ENCODE peak calls at places on chromosome 19, in seven cellular contexts. E is GM12878, G is A549, W is HCT116, K is HepG2, O is endothelial cell of umbilical vein, T is H1. N is an unnamed sample.

GRCh38 chr19:18102916-18103542 is 5.5 kb downstream of the MAST3 start:
- DNase-seq in K (no peak), W (no peak), E (no peak), G (no peak), T (no peak), O (no peak), N (no peak)

GRCh38 chr19:7953576-7953975 is 10.1 kb upstream of the TIMM44 start:
- DNase-seq in K (no peak), T (no peak), O (no peak), G (no peak), E (no peak), W (no peak), N (peak; percentile 25)

GRCh38 chr19:14563989-14564650 is 7.7 kb downstream of the NDUFB7 start:
- DNase-seq in E (no peak), O (no peak), T (peak; percentile 83), W (peak; percentile 68), G (peak; percentile 11), K (no peak), N (peak; percentile 48)

GRCh38 chr19:17421942-17422341 is 2.1 kb downstream of the MVB12A start:
- DNase-seq in W (no peak), G (no peak), T (no peak), E (no peak), O (no peak), K (no peak), N (no peak)

GRCh38 chr19:44648536-44649370 is 5.0 kb downstream of the PVR start:
- DNase-seq in W (no peak), T (no peak), G (no peak), K (no peak), O (peak; percentile 46), E (no peak), N (no peak)

GRCh38 chr19:54206030-54206830 is 5.6 kb downstream of the RPS9 start:
- DNase-seq in O (no peak), E (no peak), K (no peak), G (no peak), W (no peak), T (no peak), N (no peak)

GRCh38 chr19:33304760-33305647 is 2.7 kb upstream of the CEBPA start:
- DNase-seq in W (no peak), O (no peak), G (no peak), E (no peak), K (peak; percentile 56), T (no peak), N (peak; percentile 45)

GRCh38 chr19:7294571-7295212 is 478 bp upstream of the INSR start:
- DNase-seq in E (no peak), G (peak; percentile 39), O (peak; percentile 42), K (peak; percentile 65), W (peak; percentile 75), T (no peak), N (peak; percentile 90)

GRCh38 chr19:22527554-22527953 is 105.4 kb upstream of the ZNF98 start:
- DNase-seq in O (no peak), T (no peak), W (no peak), E (no peak), K (no peak), G (no peak), N (no peak)

GRCh38 chr19:43799502-43800142 is 2.6 kb downstream of the LYPD5 start:
- DNase-seq in G (no peak), W (no peak), K (no peak), E (no peak), O (no peak), T (no peak), N (no peak)

GRCh38 chr19:41792513-41793413 is 3.6 kb upstream of the CEACAM3 start:
- DNase-seq in G (peak; percentile 91), T (peak; percentile 29), K (peak; percentile 21), W (peak; percentile 58), E (no peak), O (peak; percentile 46), N (peak; percentile 56)

GRCh38 chr19:52343548-52343947 is 7.5 kb downstream of the ZNF610 start:
- DNase-seq in E (no peak), O (peak; percentile 39), T (peak; percentile 54), W (peak; percentile 23), G (no peak), K (peak; percentile 15), N (peak; percentile 83)

GRCh38 chr19:35030257-35031071 is at the start of gene SCN1B:
- DNase-seq in K (peak; percentile 31), E (no peak), O (peak; percentile 51), W (peak; percentile 22), T (no peak), G (peak; percentile 91), N (peak; percentile 60)

GRCh38 chr19:30492581-30492980 is 120.4 kb downstream of the ZNF536 start:
- DNase-seq in G (no peak), W (no peak), O (no peak), E (no peak), K (no peak), T (peak; percentile 2), N (no peak)

GRCh38 chr19:55325172-55325571 is at the start of gene TMEM150B:
- DNase-seq in E (no peak), G (no peak), K (no peak), T (no peak), O (no peak), W (no peak), N (no peak)

GRCh38 chr19:54138777-54139256 is 1.3 kb downstream of the CNOT3 start:
- DNase-seq in W (no peak), E (no peak), K (no peak), T (no peak), O (no peak), G (no peak), N (no peak)

GRCh38 chr19:50490411-50490811 is 13.8 kb upstream of the GARIN5A start:
- DNase-seq in E (no peak), G (no peak), T (no peak), O (no peak), K (no peak), W (no peak), N (no peak)

GRCh38 chr19:23547816-23548430 is 139.1 kb downstream of the ZNF675 start:
- DNase-seq in E (no peak), O (no peak), T (no peak), K (no peak), W (no peak), G (no peak), N (no peak)

GRCh38 chr19:38515906-38516305 is 82.4 kb downstream of the RYR1 start:
- DNase-seq in E (no peak), O (no peak), G (no peak), K (no peak), W (no peak), T (no peak), N (no peak)
- TF ChIP-seq POLR2A in E (no peak), O (no peak), G (no peak), K (no peak), W (no peak), T (no peak), N (no peak)

GRCh38 chr19:3274245-3275067 is 50.0 kb downstream of the CELF5 start:
- DNase-seq in O (no peak), T (no peak), W (no peak), G (no peak), K (no peak), E (no peak), N (no peak)

GRCh38 chr19:3275068-3275582 is 50.7 kb downstream of the CELF5 start:
- DNase-seq in E (no peak), O (no peak), G (peak; percentile 76), W (peak; percentile 36), K (peak; percentile 65), T (peak; percentile 43), N (peak; percentile 27)

GRCh38 chr19:3275583-3276340 is 51.3 kb downstream of the CELF5 start:
- DNase-seq in G (peak; percentile 84), T (peak; percentile 93), O (peak; percentile 44), E (peak; percentile 23), W (peak; percentile 92), K (peak; percentile 77), N (peak; percentile 66)

GRCh38 chr19:3277649-3278048 is 53.2 kb downstream of the CELF5 start:
- DNase-seq in K (no peak), T (no peak), W (no peak), O (no peak), E (no peak), G (no peak), N (no peak)

DNA sequence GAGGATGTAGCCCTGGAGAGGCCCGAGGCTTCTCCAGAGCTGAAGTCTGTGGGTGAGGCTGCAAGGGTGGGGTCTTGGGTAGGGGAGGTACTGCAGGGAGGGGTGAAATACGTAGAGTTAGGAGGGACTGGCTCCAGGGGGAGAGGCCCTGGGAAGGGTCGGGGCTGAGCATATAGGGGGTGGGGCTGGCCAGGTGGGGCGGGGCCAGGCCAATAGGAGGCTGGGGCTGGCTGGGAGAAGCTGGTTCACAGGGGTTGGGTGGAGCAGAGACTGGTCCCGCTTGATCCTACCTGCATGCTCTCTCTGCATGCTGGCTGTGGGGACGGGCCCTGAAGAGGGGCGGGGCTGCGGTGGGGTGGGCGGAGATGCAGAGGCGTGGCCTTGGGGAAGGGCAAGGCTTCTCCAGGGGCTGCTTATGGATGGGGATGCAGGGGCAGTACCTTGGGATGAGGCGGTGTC is 51.9 kb downstream of the CELF5 start:
- DNase-seq in G (peak; percentile 58), E (no peak), K (peak; percentile 60), W (peak; percentile 88), O (no peak), T (peak; percentile 95), N (no peak)
- H3K4me3 ChIP-seq in G (peak overlapping the region; percentile 29), E (no peak overlapping the region), K (no peak overlapping the region), W (peak overlapping the region; percentile 32), O (no peak overlapping the region), T (no peak overlapping the region), N (no peak overlapping the region)

GRCh38 chr19:15812059-15812722 is 3.3 kb downstream of the OR10H1 start:
- DNase-seq in K (no peak), E (no peak), G (no peak), W (peak; percentile 72), T (no peak), O (no peak), N (peak; percentile 40)
- TF ChIP-seq MAX in K (no peak), E (no peak), G (no peak), W (no peak), T (no peak), O (no peak), N (no peak)

DNA sequence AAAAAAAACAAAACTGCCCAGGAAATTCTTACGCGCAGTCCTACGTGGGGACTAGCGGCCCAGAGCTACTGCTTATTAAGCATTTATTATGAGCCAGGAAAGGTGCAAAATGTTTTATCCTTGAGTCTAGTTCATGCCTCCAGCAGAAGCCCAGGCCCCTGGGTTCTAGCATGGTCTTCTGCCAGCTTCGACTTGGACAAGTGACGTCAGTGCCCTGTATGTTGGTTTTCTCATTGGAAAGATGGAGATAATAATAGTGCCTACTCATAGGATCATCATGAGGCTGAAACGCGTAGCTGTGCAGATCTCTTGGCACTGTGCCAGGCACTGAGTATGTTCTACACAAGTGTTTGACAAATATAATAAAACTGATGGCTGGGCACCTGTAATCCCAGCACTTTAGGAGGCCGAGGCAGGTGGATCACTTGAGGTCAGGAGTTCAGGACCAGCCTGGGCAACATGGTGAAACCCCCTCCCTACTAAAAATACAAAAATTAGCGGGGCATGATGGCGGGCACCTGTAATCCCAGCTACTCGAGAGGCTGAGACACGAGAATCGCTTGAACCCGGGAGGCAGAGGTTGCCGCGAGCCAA is 12.4 kb upstream of the SULT2B1 start:
- DNase-seq in T (no peak), K (no peak), O (peak; percentile 10), E (no peak), G (peak; percentile 69), W (no peak), N (peak; percentile 49)
- TF ChIP-seq POLR2A in T (no peak), K (no peak), O (no peak), E (no peak), G (no peak), W (no peak), N (no peak)